ENCODE peak calls at places on chromosomes 16 and 17, in six cellular contexts. Y, P, W, D, B and M are unnamed samples.

GRCh38 chr16:77330332-77331043 is 104.3 kb downstream of the ADAMTS18 start:
- DNase-seq in B (no peak), Y (no peak), D (no peak), W (no peak), P (no peak), M (peak; percentile 20)

GRCh38 chr17:82687375-82687861 is 11.1 kb downstream of the RAB40B start:
- DNase-seq in W (no peak), P (no peak), B (no peak), Y (no peak), D (peak; percentile 4), M (no peak)

GRCh38 chr17:81257533-81257932 is 18.4 kb downstream of the NDUFAF8 start:
- DNase-seq in D (no peak), P (no peak), B (no peak), Y (no peak), W (no peak), M (no peak)

GRCh38 chr16:84312783-84313382 is 18.2 kb downstream of the WFDC1 start:
- DNase-seq in D (no peak), B (peak; percentile 58), Y (no peak), P (no peak), W (peak; percentile 57), M (no peak)

GRCh38 chr17:61805399-61805798 is 57.9 kb downstream of the BRIP1 start:
- DNase-seq in P (no peak), D (no peak), B (no peak), Y (no peak), W (peak; percentile 13), M (no peak)

GRCh38 chr17:61139219-61139618 is 260.4 kb upstream of the TBX2 start:
- DNase-seq in B (no peak), W (no peak), P (no peak), Y (no peak), D (peak; percentile 77), M (no peak)

GRCh38 chr17:75131278-75132017 is at the start of gene NT5C:
- DNase-seq in W (no peak), Y (peak; percentile 88), B (peak; percentile 58), D (no peak), P (peak; percentile 79), M (peak; percentile 69)

GRCh38 chr17:16939606-16940115 is 32.3 kb downstream of the TNFRSF13B start:
- DNase-seq in W (no peak), B (no peak), P (no peak), Y (no peak), D (no peak), M (no peak)

GRCh38 chr16:11319529-11320146 is 25.6 kb upstream of the RMI2 start:
- DNase-seq in P (peak; percentile 60), B (no peak), D (no peak), Y (peak; percentile 29), W (no peak), M (no peak)

GRCh38 chr17:44204453-44204882 is 4.8 kb upstream of the ATXN7L3 start:
- DNase-seq in D (no peak), B (no peak), P (no peak), Y (peak; percentile 51), W (no peak), M (no peak)
- H3K4me1 ChIP-seq in D (peaks cover 11% of the 10 kb centered on the region), B (no peaks in the 10 kb centered on the region), P (peaks cover 27% of the 10 kb centered on the region), Y (peaks cover 31% of the 10 kb centered on the region), W (peaks cover 49% of the 10 kb centered on the region), M (peaks cover 7% of the 10 kb centered on the region)

DNA sequence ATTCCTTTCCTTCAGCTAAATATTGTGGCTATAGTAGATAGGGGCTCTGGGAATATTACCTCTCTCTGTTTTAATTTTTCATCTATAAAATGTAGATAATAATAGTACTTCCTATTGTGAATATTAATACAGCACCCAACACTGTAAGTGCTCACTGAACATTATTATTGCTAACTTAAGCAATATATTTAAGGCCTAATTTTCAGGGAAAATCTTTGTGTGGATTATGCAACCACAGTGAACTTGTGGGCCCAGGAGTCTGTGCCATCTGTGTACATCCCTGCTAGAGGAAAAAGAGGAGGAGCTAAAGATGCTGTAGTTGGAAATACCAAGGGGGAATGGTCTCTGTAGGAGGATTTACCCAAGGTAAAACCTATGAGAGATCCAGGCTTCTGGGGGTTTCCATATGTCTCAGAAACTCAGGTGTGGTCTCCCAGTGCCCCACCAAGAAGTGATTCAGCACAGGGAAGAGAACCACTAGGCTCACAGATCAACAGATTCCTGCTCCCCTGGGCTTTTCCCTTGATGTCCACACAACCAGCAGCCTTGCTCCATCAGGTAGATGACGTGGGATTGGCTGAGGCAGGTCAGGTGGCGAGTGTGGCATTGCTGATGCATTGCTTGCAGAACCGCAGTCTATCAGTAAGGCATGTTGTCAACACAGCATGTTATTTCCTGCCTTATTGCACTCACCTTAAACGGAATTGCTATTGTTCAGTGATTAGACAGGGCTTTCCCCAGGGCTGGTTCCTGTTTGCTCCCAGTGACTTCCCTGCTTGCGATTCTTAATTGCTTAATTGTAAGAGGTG is 1.6 kb upstream of the N4BP1 start:
- DNase-seq in D (peak; percentile 58), P (peak; percentile 79), B (no peak), Y (peak; percentile 42), W (no peak), M (no peak)
- TF ChIP-seq ZNF274 in D (no peak), P (peak; percentile 55), B (no peak), Y (no peak), W (no peak), M (no peak)

GRCh38 chr16:28981517-28981916 is 3.3 kb upstream of the LAT start:
- DNase-seq in Y (peak; percentile 71), P (peak; percentile 38), B (no peak), D (no peak), W (no peak), M (peak; percentile 30)
- H3K4me1 ChIP-seq in Y (peaks cover 2% of the 10 kb centered on the region), P (peaks cover 4% of the 10 kb centered on the region), B (no peaks in the 10 kb centered on the region), D (peaks cover 12% of the 10 kb centered on the region), W (no peaks in the 10 kb centered on the region), M (no peaks in the 10 kb centered on the region)

GRCh38 chr17:65355246-65355645 is 206.2 kb downstream of the AXIN2 start:
- DNase-seq in B (no peak), Y (no peak), D (no peak), P (no peak), W (no peak), M (no peak)
- TF ChIP-seq ZNF274 in B (no peak), Y (no peak), D (no peak), P (no peak), W (no peak), M (no peak)

GRCh38 chr16:27325736-27326135 is 12.0 kb downstream of the IL4R start:
- DNase-seq in W (no peak), B (no peak), P (no peak), D (no peak), Y (no peak), M (no peak)

GRCh38 chr16:27324851-27325301 is 11.1 kb downstream of the IL4R start:
- DNase-seq in B (no peak), Y (no peak), D (no peak), P (no peak), W (no peak), M (no peak)

GRCh38 chr16:27321013-27321960 is 7.5 kb downstream of the IL4R start:
- DNase-seq in P (no peak), Y (no peak), W (no peak), B (no peak), D (no peak), M (no peak)

GRCh38 chr16:27323781-27324561 is 10.2 kb downstream of the IL4R start:
- DNase-seq in D (no peak), B (no peak), W (no peak), P (no peak), Y (no peak), M (no peak)

DNA sequence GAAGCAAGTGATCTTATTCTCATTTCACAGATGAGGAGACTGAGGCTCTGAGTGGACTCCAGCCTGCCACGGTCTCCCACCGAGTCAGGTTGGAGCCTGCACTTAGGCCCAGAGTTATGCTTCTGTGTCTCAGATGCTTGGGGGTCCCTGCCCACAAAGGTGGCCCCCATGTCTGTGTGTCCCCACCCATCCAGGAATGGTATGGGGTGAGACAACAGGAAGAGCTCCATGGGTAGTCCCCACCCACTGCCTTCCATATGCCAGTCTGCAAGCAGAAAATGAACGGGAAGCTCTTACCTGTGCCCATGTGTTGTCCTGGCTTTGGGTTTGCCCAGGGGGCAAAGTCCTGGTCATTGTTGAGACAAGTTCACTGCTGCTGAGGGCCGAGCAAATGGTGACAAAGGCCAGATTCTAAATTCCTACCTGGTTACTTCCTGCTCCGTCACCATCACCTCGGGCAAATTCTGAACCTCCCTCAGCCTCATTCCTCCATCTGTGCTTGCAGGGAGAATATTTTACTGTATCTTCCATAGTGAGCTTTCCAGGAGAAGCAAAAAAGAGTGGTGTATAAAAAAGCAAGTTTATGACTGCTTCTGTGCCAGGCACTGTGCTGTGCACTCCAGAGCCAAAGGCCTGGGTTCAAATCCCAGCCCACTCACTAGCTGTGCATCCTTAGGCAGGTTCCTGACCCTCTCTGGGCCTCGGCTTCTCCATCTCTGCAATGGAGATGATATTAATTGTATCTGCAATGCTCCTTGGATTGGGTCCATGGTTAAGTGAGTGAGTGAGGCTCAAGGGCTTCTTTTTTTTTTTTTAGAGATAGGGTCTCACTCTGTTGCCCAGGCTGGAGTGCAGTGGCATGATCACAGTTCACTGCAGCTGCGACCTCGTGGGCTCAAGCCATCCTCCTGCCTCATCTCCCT is 9.3 kb downstream of the IL4R start:
- DNase-seq in P (peak; percentile 89), Y (no peak), D (no peak), B (no peak), W (no peak), M (no peak)
- H3K4me1 ChIP-seq in P (peaks cover 78% of the 10 kb centered on the region), Y (no peaks in the 10 kb centered on the region), D (peaks cover 26% of the 10 kb centered on the region), B (peaks cover 32% of the 10 kb centered on the region), W (peaks cover 12% of the 10 kb centered on the region), M (peaks cover 31% of the 10 kb centered on the region)

GRCh38 chr16:67025151-67025550 is 3.8 kb upstream of the CBFB start:
- DNase-seq in W (no peak), D (no peak), P (peak; percentile 65), B (no peak), Y (no peak), M (no peak)
- TF ChIP-seq ZNF274 in W (no peak), D (no peak), P (no peak), B (no peak), Y (no peak), M (no peak)